ENCODE peak calls at places on chromosomes 11 and 22, in seven cellular contexts. L, O, V, Q, I, M and U are unnamed samples. For H3K27me3, the result is how much of the 10 kb centered on the place peaks cover.

GRCh38 chr11:100576044-100577021 is 110.8 kb upstream of the ARHGAP42 start:
- DNase-seq in O (peak), M (no peak), I (no peak), V (no peak), Q (peak), L (no peak), U (no peak)

GRCh38 chr11:71240865-71241691 is 11.3 kb downstream of the SHANK2 start:
- DNase-seq in I (no peak), O (no peak), V (no peak), Q (peak), M (peak), L (peak), U (no peak)

GRCh38 chr11:112172362-112172994 is 2.8 kb upstream of the BCO2 start:
- DNase-seq in Q (no peak), L (no peak), M (no peak), I (no peak), V (no peak), O (no peak), U (no peak)

GRCh38 chr22:27596133-27596905 is 205.2 kb downstream of the MN1 start:
- DNase-seq in M (no peak), L (no peak), I (no peak), O (no peak), V (no peak), Q (no peak), U (no peak)

GRCh38 chr11:2150206-2150847 is 10.7 kb downstream of the INS start:
- DNase-seq in O (peak), L (no peak), V (no peak), M (no peak), Q (peak), I (no peak), U (no peak)

GRCh38 chr11:95456704-95457491 is 225.9 kb upstream of the SESN3 start:
- DNase-seq in I (no peak), O (no peak), M (no peak), V (no peak), L (no peak), Q (no peak), U (no peak)

GRCh38 chr11:12137005-12137690 is 26.8 kb downstream of the MICAL2 start:
- DNase-seq in I (no peak), L (no peak), V (no peak), Q (no peak), O (no peak), M (peak), U (peak)

GRCh38 chr11:108398439-108398838 is 68.9 kb downstream of the C11orf65 start:
- DNase-seq in M (no peak), O (no peak), Q (no peak), V (no peak), L (no peak), I (no peak), U (no peak)

GRCh38 chr11:44031549-44031948 is 16.2 kb upstream of the ACCSL start:
- DNase-seq in I (no peak), L (no peak), O (no peak), Q (no peak), M (no peak), V (no peak), U (no peak)

GRCh38 chr11:110907629-110908028 is 195.4 kb upstream of the ARHGAP20 start:
- DNase-seq in V (no peak), O (no peak), M (peak), Q (peak), L (no peak), I (no peak), U (no peak)

GRCh38 chr22:36409911-36410756 is 22.4 kb upstream of the MYH9 start:
- DNase-seq in Q (peak), L (peak), I (peak), O (peak), V (peak), M (peak), U (peak)

GRCh38 chr22:39946571-39947407 is 13.4 kb upstream of the TMA7B start:
- DNase-seq in L (no peak), M (no peak), V (no peak), I (no peak), O (no peak), Q (no peak), U (no peak)

GRCh38 chr11:13260963-13261599 is 16.5 kb upstream of the BMAL1 start:
- DNase-seq in O (no peak), M (no peak), Q (no peak), L (peak), V (peak), I (peak), U (no peak)

GRCh38 chr11:79860336-79860735 is 419.5 kb upstream of the TENM4 start:
- DNase-seq in O (no peak), M (no peak), I (no peak), V (no peak), Q (no peak), L (no peak), U (no peak)

GRCh38 chr22:40588726-40589125 is 47.8 kb downstream of the MRTFA start:
- DNase-seq in O (no peak), M (no peak), Q (peak), V (no peak), I (no peak), L (no peak), U (no peak)

GRCh38 chr11:106086135-106086534 is 8.7 kb downstream of the AASDHPPT start:
- DNase-seq in Q (no peak), V (no peak), L (no peak), I (no peak), O (no peak), M (no peak), U (no peak)

GRCh38 chr11:62500066-62501035 is 46.3 kb downstream of the AHNAK start:
- DNase-seq in O (peak), M (peak), L (no peak), V (no peak), Q (no peak), I (no peak), U (no peak)

GRCh38 chr11:91248199-91248807 is 976.3 kb upstream of the FAT3 start:
- DNase-seq in L (no peak), V (no peak), O (peak), M (no peak), Q (peak), I (no peak), U (no peak)

GRCh38 chr11:35167451-35167954 is 28.5 kb downstream of the CD44 start:
- DNase-seq in M (no peak), O (no peak), L (peak), Q (no peak), V (peak), I (peak), U (no peak)

GRCh38 chr11:74449369-74449931 is 17.9 kb downstream of the KCNE3 start:
- DNase-seq in Q (peak), O (peak), L (no peak), M (peak), V (no peak), I (no peak), U (no peak)

GRCh38 chr11:87866951-87867350 is 308.3 kb downstream of the RAB38 start:
- DNase-seq in L (no peak), Q (no peak), I (no peak), O (no peak), M (no peak), V (no peak), U (no peak)

GRCh38 chr11:76939219-76939631 is 78.5 kb downstream of the ACER3 start:
- DNase-seq in M (no peak), V (no peak), L (no peak), Q (no peak), I (no peak), O (no peak), U (no peak)

GRCh38 chr22:37235897-37236607 is 8.0 kb downstream of the RAC2 start:
- DNase-seq in V (no peak), M (peak), Q (no peak), O (no peak), I (peak), L (no peak), U (peak)

GRCh38 chr11:2515401-2516275 is 70.8 kb downstream of the KCNQ1 start:
- DNase-seq in Q (no peak), L (peak), O (no peak), I (peak), M (peak), V (peak), U (peak)

GRCh38 chr11:99739464-99740089 is 718.8 kb downstream of the CNTN5 start:
- DNase-seq in V (no peak), O (no peak), M (no peak), I (no peak), L (no peak), Q (peak), U (no peak)

GRCh38 chr11:96204721-96205459 is 138.1 kb downstream of the MAML2 start:
- DNase-seq in O (no peak), Q (no peak), I (no peak), V (no peak), L (no peak), M (no peak), U (no peak)

GRCh38 chr11:75014129-75014528 is 25.4 kb downstream of the NEU3 start:
- DNase-seq in V (no peak), L (peak), M (no peak), Q (no peak), O (no peak), I (no peak), U (no peak)

GRCh38 chr11:1497600-1497999 is 11.0 kb upstream of the MOB2 start:
- DNase-seq in L (peak), O (no peak), Q (no peak), V (no peak), I (peak), M (no peak), U (no peak)

GRCh38 chr11:80538040-80538439 is 1097.2 kb upstream of the TENM4 start:
- DNase-seq in O (no peak), L (no peak), V (no peak), M (no peak), Q (no peak), I (no peak), U (no peak)

GRCh38 chr22:50567721-50568252 is 5.1 kb upstream of the SYCE3 start:
- DNase-seq in L (no peak), O (no peak), V (no peak), Q (no peak), M (peak), I (peak), U (no peak)

DNA sequence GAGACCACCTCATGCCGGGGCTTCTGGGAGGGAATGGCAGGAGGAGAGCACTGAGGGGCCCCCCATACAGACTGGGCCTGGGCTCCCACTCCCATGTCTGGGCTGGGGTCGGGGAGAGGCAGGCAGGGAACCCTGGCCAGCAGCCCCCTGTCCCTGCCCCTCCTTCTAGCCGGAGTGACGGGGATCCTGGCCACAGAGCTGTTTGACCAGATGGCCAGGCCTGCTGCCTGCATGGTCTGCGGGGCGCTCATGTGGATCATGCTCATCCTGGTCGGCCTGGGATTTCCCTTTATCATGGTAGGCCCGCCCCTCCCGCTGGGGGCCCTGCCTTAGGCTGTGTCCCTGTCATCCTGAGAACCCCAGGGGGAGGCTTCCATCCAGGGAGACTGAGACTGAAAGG is 10.1 kb upstream of the MIF start:
- DNase-seq in I (no peak), V (no peak), M (no peak), Q (no peak), O (no peak), L (no peak), U (no peak)
- H3K27ac ChIP-seq in I (no peak), V (no peak), M (no peak), Q (no peak), O (no peak), L (no peak), U (no peak)

DNA sequence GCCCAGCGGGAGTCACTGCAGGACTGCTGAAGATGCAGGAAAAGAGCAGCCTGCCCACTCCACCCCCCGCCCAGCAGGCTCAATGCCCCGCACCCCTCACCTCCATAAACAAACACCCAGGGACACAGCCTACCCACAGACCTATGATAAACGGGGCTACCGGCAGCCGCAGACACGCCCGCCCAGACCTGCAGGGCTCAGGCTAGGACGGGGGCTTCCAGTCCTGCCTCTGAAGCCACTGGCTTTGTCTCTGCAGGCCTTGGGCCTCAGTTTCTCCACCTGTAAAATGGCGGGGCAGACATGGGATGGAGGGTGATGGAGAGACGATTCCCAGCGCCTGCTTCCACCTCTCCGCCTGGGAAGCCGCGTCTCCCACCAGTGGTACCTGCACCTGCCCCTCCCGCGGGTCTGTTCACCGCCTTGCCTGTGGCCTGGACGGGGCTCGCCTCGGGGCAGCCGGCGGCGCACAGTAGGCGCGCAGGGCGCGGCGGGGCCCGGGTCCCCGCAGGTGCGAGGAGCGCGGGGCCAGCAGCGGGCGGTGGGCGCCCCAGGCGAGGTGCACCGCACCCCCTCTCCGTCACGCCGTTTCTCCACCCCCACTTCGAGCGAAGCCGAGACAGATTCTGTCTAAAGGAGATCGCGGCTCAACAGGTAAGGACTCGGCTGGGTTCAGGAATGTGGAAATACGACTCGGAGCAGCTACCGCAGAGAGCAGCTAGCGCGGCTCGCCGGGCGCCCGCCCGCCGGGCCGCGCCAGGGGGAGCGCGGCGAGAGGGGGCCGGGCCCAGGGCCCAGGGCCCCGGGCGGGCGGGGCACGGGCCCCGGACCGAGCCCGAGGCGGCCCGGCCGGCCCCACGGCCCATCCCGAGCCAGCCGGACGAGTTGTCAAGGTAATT is 1.4 kb downstream of the WNT7B start:
- DNase-seq in L (no peak), V (no peak), Q (no peak), I (no peak), M (no peak), O (no peak), U (no peak)
- H3K27me3 ChIP-seq in L (half or more), V (half or more), Q (half or more), I (under half), M (half or more), O (under half), U (half or more)

DNA sequence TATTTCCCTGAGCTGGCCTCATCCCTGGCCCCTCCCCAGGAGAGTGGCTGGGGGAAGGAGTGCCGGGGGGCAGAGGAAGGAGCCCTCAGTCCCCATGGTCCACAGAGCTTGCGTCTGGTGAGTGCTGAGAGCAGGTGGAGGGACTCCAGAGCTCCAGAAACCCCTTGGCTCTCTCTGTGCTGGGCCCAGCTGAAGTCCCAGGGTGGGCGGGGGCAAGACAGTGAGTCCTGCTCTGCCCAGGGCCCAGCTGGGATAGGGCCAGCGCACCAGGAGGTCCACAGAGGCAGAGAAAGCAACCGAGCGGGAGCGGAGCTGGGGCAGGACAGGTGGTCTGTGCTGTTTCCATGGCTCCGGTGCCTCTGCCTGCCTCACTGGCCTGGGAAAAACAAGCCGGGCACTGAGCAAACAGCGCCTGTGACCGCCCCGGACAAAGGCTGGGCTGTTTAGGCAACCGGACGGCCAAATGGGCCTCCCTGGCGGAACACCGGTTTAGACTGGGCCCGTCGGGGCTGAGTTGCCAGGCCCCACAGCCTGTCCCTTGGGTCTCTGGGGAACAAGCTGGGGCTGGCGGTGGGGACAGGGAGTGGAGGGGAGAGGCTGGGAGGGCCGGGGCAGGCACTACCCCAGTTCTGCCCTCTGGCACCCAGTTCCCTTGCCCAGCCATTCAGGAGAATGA is 34.1 kb upstream of the WNT7B start:
- DNase-seq in Q (no peak), I (no peak), M (no peak), L (peak), V (no peak), O (no peak), U (peak)
- H3K27ac ChIP-seq in Q (no peak), I (no peak), M (peak), L (peak), V (no peak), O (no peak), U (peak)

DNA sequence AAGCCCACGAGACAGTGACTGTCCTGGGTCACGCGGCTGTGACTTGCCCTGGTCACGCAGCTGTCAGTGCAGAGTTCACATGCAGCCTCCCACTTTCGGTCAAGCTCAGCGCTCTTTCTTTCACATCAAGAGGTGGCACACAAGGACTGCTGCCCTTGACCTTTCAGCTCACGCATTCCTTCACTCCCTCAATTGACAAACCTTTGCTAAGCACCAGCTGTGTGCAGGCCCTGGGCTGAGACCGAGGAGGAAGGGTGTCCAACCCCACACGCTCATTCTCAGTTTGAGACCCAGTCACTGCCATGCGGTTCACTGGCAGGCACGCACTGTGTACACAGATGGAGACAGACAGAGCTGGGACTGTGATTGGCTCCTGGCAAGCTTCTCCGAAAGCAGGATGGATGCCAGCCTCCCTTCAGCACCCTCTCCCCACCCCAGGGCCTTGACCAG is 70.3 kb downstream of the SCUBE1 start:
- DNase-seq in Q (no peak), O (no peak), M (no peak), I (no peak), V (no peak), L (peak), U (no peak)
- H3K27me3 ChIP-seq in Q (under half), O (under half), M (under half), I (under half), V (under half), L (under half), U (under half)